ENCODE peak calls at places on chromosomes 3 and 15, in six cellular contexts. One of them, this sample, is unnamed.
A peak's percentile ranks its signal among the peaks of the same experiment; 100 is the strongest.

GRCh38 chr3:188152660-188153497 is 1.1 kb upstream of the LPP start:
- DNase-seq in AG10803: peak; percentile 77
- DNase-seq in pancreas: peak; percentile 54
- DNase-seq in NCI-H1105 treated with DMSO at 0.1 percent for 48 hours: peak; percentile 30
- DNase-seq in naive thymus-derived CD8-positive, alpha-beta T cell: peak; percentile 5
- DNase-seq in GM13977: no peak
- DNase-seq in this sample: no peak

GRCh38 chr3:131217296-131217741 is 164.3 kb upstream of the NUDT16 start:
- DNase-seq in NCI-H1105 treated with DMSO at 0.1 percent for 48 hours: peak; percentile 9
- DNase-seq in pancreas: no peak
- DNase-seq in naive thymus-derived CD8-positive, alpha-beta T cell: no peak
- DNase-seq in GM13977: no peak
- DNase-seq in AG10803: no peak
- DNase-seq in this sample: no peak

GRCh38 chr15:83379574-83379973 is 67.6 kb upstream of the SH3GL3 start:
- DNase-seq in naive thymus-derived CD8-positive, alpha-beta T cell: no peak
- DNase-seq in GM13977: no peak
- DNase-seq in AG10803: peak; percentile 41
- DNase-seq in NCI-H1105 treated with DMSO at 0.1 percent for 48 hours: no peak
- DNase-seq in pancreas: no peak
- DNase-seq in this sample: no peak

GRCh38 chr3:169751875-169752274 is 13.0 kb downstream of the TERC start:
- DNase-seq in GM13977: no peak
- DNase-seq in naive thymus-derived CD8-positive, alpha-beta T cell: no peak
- DNase-seq in AG10803: no peak
- DNase-seq in NCI-H1105 treated with DMSO at 0.1 percent for 48 hours: no peak
- DNase-seq in pancreas: no peak
- DNase-seq in this sample: no peak

GRCh38 chr3:144816366-144816765 is 844.7 kb downstream of the DIPK2A start:
- DNase-seq in NCI-H1105 treated with DMSO at 0.1 percent for 48 hours: no peak
- DNase-seq in pancreas: no peak
- DNase-seq in GM13977: no peak
- DNase-seq in naive thymus-derived CD8-positive, alpha-beta T cell: no peak
- DNase-seq in AG10803: no peak
- DNase-seq in this sample: no peak

GRCh38 chr15:50247819-50248650 is 17.5 kb downstream of the HDC start:
- DNase-seq in NCI-H1105 treated with DMSO at 0.1 percent for 48 hours: no peak
- DNase-seq in naive thymus-derived CD8-positive, alpha-beta T cell: peak; percentile 22
- DNase-seq in AG10803: no peak
- DNase-seq in pancreas: no peak
- DNase-seq in GM13977: peak; percentile 59
- DNase-seq in this sample: peak; percentile 33

GRCh38 chr3:64686446-64686908 is 1.3 kb downstream of the ADAMTS9 start:
- DNase-seq in pancreas: no peak
- DNase-seq in NCI-H1105 treated with DMSO at 0.1 percent for 48 hours: no peak
- DNase-seq in naive thymus-derived CD8-positive, alpha-beta T cell: no peak
- DNase-seq in AG10803: peak; percentile 58
- DNase-seq in GM13977: peak; percentile 20
- DNase-seq in this sample: no peak

GRCh38 chr15:41487376-41487775 is 6.3 kb upstream of the ITPKA start:
- DNase-seq in NCI-H1105 treated with DMSO at 0.1 percent for 48 hours: no peak
- DNase-seq in GM13977: no peak
- DNase-seq in pancreas: no peak
- DNase-seq in AG10803: no peak
- DNase-seq in naive thymus-derived CD8-positive, alpha-beta T cell: no peak
- DNase-seq in this sample: peak; percentile 0

GRCh38 chr3:64291956-64292355 is 66.7 kb upstream of the PRICKLE2 start:
- DNase-seq in pancreas: no peak
- DNase-seq in GM13977: no peak
- DNase-seq in AG10803: peak; percentile 97
- DNase-seq in NCI-H1105 treated with DMSO at 0.1 percent for 48 hours: no peak
- DNase-seq in naive thymus-derived CD8-positive, alpha-beta T cell: no peak
- DNase-seq in this sample: no peak

GRCh38 chr3:161137260-161137659 is 32.1 kb upstream of the B3GALNT1 start:
- DNase-seq in naive thymus-derived CD8-positive, alpha-beta T cell: no peak
- DNase-seq in pancreas: no peak
- DNase-seq in AG10803: no peak
- DNase-seq in GM13977: no peak
- DNase-seq in NCI-H1105 treated with DMSO at 0.1 percent for 48 hours: no peak
- DNase-seq in this sample: no peak